ENCODE peak calls at places on chromosomes 2 and 18, in four cellular contexts. M is BE2C, B is hepatocyte, T is A549. F is an unnamed sample.

GRCh38 chr2:117917223-117917917 is 96.5 kb downstream of the CCDC93 start:
- DNase-seq in M (no peak), B (peak; percentile 70), T (peak; percentile 12), F (no peak)

GRCh38 chr18:57443247-57443646 is 8.1 kb downstream of the ONECUT2 start:
- DNase-seq in M (no peak), B (no peak), T (no peak), F (no peak)

GRCh38 chr2:20514596-20515269 is 67.9 kb downstream of the RHOB start:
- DNase-seq in M (no peak), B (peak; percentile 69), T (peak; percentile 44), F (peak; percentile 86)

GRCh38 chr2:101616411-101616810 is 81.1 kb upstream of the MAP4K4 start:
- DNase-seq in M (no peak), B (no peak), T (no peak), F (no peak)

GRCh38 chr2:57888463-57888862 is 158.1 kb upstream of the VRK2 start:
- DNase-seq in M (no peak), B (no peak), T (no peak), F (no peak)

GRCh38 chr2:63853527-63854310 is 12.0 kb downstream of the UGP2 start:
- DNase-seq in M (no peak), B (no peak), T (no peak), F (no peak)

GRCh38 chr2:232537079-232537478 is 2.4 kb upstream of the CHRNG start:
- DNase-seq in M (no peak), B (no peak), T (peak; percentile 23), F (no peak)

GRCh38 chr2:203394519-203395227 is 66.5 kb downstream of the ABI2 start:
- DNase-seq in M (peak; percentile 40), B (no peak), T (peak; percentile 59), F (no peak)

GRCh38 chr2:43136862-43137261 is 89.5 kb downstream of the ZFP36L2 start:
- DNase-seq in M (no peak), B (peak; percentile 2), T (no peak), F (no peak)

GRCh38 chr2:76599732-76600368 is 889.1 kb upstream of the GCFC2 start:
- DNase-seq in M (peak; percentile 62), B (peak; percentile 93), T (peak; percentile 81), F (peak; percentile 10)

GRCh38 chr2:226694142-226694541 is 105.5 kb downstream of the IRS1 start:
- DNase-seq in M (no peak), B (no peak), T (no peak), F (no peak)

GRCh38 chr2:106108351-106108750 is 85.8 kb downstream of the UXS1 start:
- DNase-seq in M (no peak), B (peak; percentile 41), T (peak; percentile 25), F (no peak)

GRCh38 chr2:219252900-219253752 is at the start of gene TUBA4B:
- DNase-seq in M (no peak), B (peak; percentile 29), T (peak; percentile 43), F (peak; percentile 36)

GRCh38 chr2:62478093-62478580 is 27.9 kb downstream of the TMEM17 start:
- DNase-seq in M (no peak), B (no peak), T (no peak), F (peak; percentile 27)

GRCh38 chr2:5696351-5696740 is 4.2 kb downstream of the SOX11 start:
- DNase-seq in M (no peak), B (no peak), T (no peak), F (no peak)

GRCh38 chr18:77106331-77106730 is 26.3 kb downstream of the MBP start:
- DNase-seq in M (no peak), B (no peak), T (no peak), F (no peak)

GRCh38 chr2:144374163-144374661 is 145.7 kb downstream of the ZEB2 start:
- DNase-seq in M (no peak), B (no peak), T (no peak), F (no peak)

GRCh38 chr2:98188351-98189046 is 101.5 kb downstream of the VWA3B start:
- DNase-seq in M (no peak), B (no peak), T (no peak), F (peak; percentile 39)

GRCh38 chr18:3380384-3380961 is 69.5 kb upstream of the TGIF1 start:
- DNase-seq in M (no peak), B (no peak), T (peak; percentile 80), F (peak; percentile 15)

GRCh38 chr2:205680067-205680466 is 2.2 kb upstream of the NRP2 start:
- DNase-seq in M (peak; percentile 79), B (peak; percentile 87), T (peak; percentile 96), F (peak; percentile 82)

GRCh38 chr18:55774505-55774904 is 186.5 kb upstream of the TCF4 start:
- DNase-seq in M (no peak), B (no peak), T (no peak), F (no peak)

GRCh38 chr18:31487251-31488015 is 10.5 kb upstream of the DSG2 start:
- DNase-seq in M (no peak), B (peak; percentile 70), T (peak; percentile 72), F (peak; percentile 60)

GRCh38 chr2:112433932-112434730 is 686 bp upstream of the RGPD8 start:
- DNase-seq in M (no peak), B (no peak), T (no peak), F (no peak)

GRCh38 chr18:70499218-70499691 is 210.4 kb downstream of the SOCS6 start:
- DNase-seq in M (peak; percentile 10), B (no peak), T (no peak), F (no peak)

GRCh38 chr2:168997794-168998193 is 33.3 kb downstream of the ABCB11 start:
- DNase-seq in M (no peak), B (no peak), T (no peak), F (no peak)

GRCh38 chr18:75132471-75132870 is 76.5 kb downstream of the PTGR3 start:
- DNase-seq in M (no peak), B (no peak), T (no peak), F (no peak)

GRCh38 chr2:2874805-2875204 is 502.8 kb downstream of the EIPR1 start:
- DNase-seq in M (no peak), B (no peak), T (no peak), F (no peak)

GRCh38 chr2:160499865-160500264 is 6.3 kb upstream of the RBMS1 start:
- DNase-seq in M (no peak), B (no peak), T (no peak), F (no peak)

GRCh38 chr2:196538189-196538588 is 101.3 kb upstream of the CCDC150 start:
- DNase-seq in M (no peak), B (no peak), T (no peak), F (no peak)

GRCh38 chr2:45649855-45650806 is 1.3 kb upstream of the PRKCE start:
- DNase-seq in M (peak; percentile 64), B (peak; percentile 86), T (peak; percentile 55), F (peak; percentile 67)

GRCh38 chr18:76801567-76802505 is 20.5 kb upstream of the ZNF236 start:
- DNase-seq in M (peak; percentile 64), B (peak; percentile 72), T (peak; percentile 49), F (peak; percentile 78)

GRCh38 chr2:60066971-60067370 is 486.5 kb downstream of the BCL11A start:
- DNase-seq in M (no peak), B (peak; percentile 20), T (no peak), F (no peak)

GRCh38 chr18:44309185-44309584 is 371.5 kb upstream of the SETBP1 start:
- DNase-seq in M (no peak), B (no peak), T (no peak), F (no peak)

GRCh38 chr2:26175716-26176615 is 3.1 kb downstream of the GAREM2 start:
- DNase-seq in M (peak; percentile 67), B (no peak), T (no peak), F (no peak)

GRCh38 chr2:134397146-134397896 is 143.4 kb downstream of the MGAT5 start:
- DNase-seq in M (no peak), B (no peak), T (no peak), F (no peak)
- TF ChIP-seq CTCF in M (no peak), B (no peak), T (no peak), F (no peak)

DNA sequence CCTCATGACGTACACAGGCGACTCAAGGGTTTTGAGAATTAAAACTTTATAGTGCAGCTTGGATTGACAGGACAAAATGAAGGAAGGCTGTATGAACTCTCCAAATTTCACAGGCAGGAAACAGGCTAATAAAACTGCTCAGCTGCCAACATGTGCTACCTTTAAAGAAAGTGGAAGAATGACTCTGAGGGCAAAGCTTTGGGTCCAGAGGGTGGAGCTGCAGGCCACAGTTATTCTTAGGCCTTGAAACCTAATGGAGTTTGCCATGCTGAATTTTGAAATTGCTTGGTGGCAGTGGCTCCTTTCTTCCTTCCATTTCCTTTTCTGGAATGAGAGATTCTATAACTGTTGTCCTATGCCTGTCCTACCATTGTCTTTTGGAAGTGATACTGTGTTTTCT is 34.8 kb downstream of the HAT1 start:
- DNase-seq in M (no peak), B (no peak), T (peak; percentile 16), F (no peak)
- TF ChIP-seq CTCF in M (no peak), B (peak; percentile 3), T (no peak), F (no peak)

GRCh38 chr2:223100061-223100511 is 48.1 kb downstream of the KCNE4 start:
- DNase-seq in M (no peak), B (peak; percentile 70), T (no peak), F (no peak)

GRCh38 chr2:223104741-223105140 is 52.8 kb downstream of the KCNE4 start:
- DNase-seq in M (no peak), B (no peak), T (no peak), F (no peak)

GRCh38 chr2:223104336-223104735 is 52.3 kb downstream of the KCNE4 start:
- DNase-seq in M (no peak), B (no peak), T (no peak), F (no peak)

GRCh38 chr2:223101340-223102039 is 49.5 kb downstream of the KCNE4 start:
- DNase-seq in M (peak; percentile 69), B (peak; percentile 54), T (peak; percentile 63), F (peak; percentile 63)

DNA sequence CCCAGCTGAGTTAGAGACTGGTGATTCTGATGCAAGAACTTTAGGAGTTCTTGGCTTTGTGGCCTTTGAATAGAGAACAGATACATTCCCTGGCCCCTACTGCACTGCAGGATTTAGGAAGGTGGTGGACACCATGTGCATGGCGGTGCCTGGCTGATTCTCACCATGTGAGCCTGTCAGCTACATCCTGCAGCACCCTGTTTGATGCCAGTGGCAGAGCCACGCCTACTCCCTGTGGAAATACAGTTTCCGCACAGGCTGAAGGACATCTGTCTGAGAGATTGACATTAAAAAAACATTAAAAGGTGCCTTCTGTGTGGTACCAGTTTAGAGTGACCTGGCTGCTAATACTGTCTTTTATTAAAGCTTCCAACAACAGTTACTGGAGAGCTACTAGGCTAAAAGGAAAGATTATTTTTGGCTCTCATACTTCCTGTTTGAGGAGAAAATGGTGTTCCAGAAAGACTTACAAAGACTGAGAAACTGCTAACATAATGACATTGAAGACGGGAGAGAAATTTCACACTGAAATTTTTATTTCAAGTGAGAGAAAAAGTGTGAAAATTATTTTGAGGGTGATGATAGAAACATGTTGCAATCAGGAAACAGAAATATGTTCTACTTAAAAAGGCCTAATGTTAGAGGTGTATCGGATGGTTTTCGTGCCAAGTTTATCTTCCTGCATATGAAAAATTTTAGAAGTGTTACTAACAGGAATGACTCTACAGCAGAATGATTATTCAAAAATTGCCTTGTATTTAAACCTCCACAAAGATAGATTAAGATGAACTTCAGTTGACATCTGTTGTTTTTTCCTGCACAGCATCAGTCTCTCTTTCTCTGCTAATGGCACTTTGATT is 50.3 kb downstream of the KCNE4 start:
- DNase-seq in M (peak; percentile 44), B (no peak), T (no peak), F (no peak)
- TF ChIP-seq CTCF in M (no peak), B (no peak), T (no peak), F (no peak)

DNA sequence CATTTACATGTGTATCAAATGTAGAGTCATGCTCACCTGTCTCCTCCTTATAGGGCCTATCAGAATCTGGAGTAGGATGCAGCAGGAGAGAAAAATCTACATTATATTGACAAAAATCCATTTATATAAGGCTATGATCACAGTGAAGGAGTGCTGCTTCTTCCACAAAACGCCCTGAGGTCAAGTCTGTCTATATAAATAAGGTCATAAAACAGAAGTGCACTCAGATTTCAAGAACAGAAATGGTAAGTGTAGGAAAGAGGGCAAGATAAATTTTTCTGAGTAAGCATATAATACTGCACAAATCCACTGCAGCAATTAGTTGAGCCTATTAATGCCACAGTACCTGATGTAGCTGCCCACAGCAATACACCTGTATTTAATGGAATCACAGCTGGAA is 51.8 kb downstream of the COL5A2 start:
- DNase-seq in M (no peak), B (no peak), T (no peak), F (no peak)
- TF ChIP-seq CTCF in M (no peak), B (no peak), T (no peak), F (no peak)